ENCODE peak calls at places on chromosomes 12 and 14, in ten cellular contexts. O is bronchial epithelial cell, B is kidney, F is prostate gland, L is lower lobe of right lung, N is mammary epithelial cell, G is neural progenitor cell, E is MCF 10A, Y is left lung, A is fibroblast of pulmonary artery. H is an unnamed sample.

GRCh38 chr14:90540437-90540836 is 143.6 kb downstream of the CALM1 start:
- DNase-seq in O (no peak), B (peak), F (no peak), L (no peak), N (no peak), G (no peak), E (no peak), Y (no peak), A (no peak), H (no peak)

GRCh38 chr14:90274019-90274418 is 17.7 kb downstream of the PSMC1 start:
- DNase-seq in O (no peak), B (no peak), F (no peak), L (no peak), N (no peak), G (no peak), E (no peak), Y (no peak), A (no peak), H (no peak)

GRCh38 chr12:52884526-52885293 is 20.2 kb downstream of the KRT8 start:
- DNase-seq in O (no peak), B (peak), F (peak), L (peak), N (no peak), G (peak), E (peak), Y (peak), A (peak), H (no peak)

GRCh38 chr12:114981036-114981435 is 297.1 kb upstream of the TBX3 start:
- DNase-seq in O (no peak), B (no peak), F (no peak), L (no peak), N (no peak), G (no peak), E (no peak), Y (no peak), A (no peak), H (no peak)

GRCh38 chr12:913919-914718 is 35.4 kb downstream of the RAD52 start:
- DNase-seq in O (peak), B (no peak), F (no peak), L (no peak), N (peak), G (no peak), E (peak), Y (no peak), A (peak), H (peak)

GRCh38 chr12:74539765-74540526 is 2.3 kb downstream of the ATXN7L3B start:
- DNase-seq in O (no peak), B (peak), F (no peak), L (no peak), N (no peak), G (peak), E (no peak), Y (no peak), A (no peak), H (no peak)

GRCh38 chr12:31482816-31483215 is 108.1 kb downstream of the DENND5B start:
- DNase-seq in O (no peak), B (no peak), F (no peak), L (no peak), N (peak), G (no peak), E (peak), Y (no peak), A (peak), H (no peak)

GRCh38 chr14:99947695-99948094 is 117.5 kb upstream of the EVL start:
- DNase-seq in O (no peak), B (no peak), F (no peak), L (no peak), N (no peak), G (no peak), E (peak), Y (no peak), A (peak), H (no peak)

GRCh38 chr14:103699261-103699661 is 16.0 kb downstream of the XRCC3 start:
- DNase-seq in O (no peak), B (peak), F (no peak), L (peak), N (no peak), G (no peak), E (no peak), Y (peak), A (no peak), H (no peak)

GRCh38 chr14:51202914-51203665 is 37.0 kb upstream of the TMX1 start:
- DNase-seq in O (no peak), B (no peak), F (no peak), L (no peak), N (no peak), G (no peak), E (no peak), Y (peak), A (no peak), H (peak)
- TF ChIP-seq CTCF in O (no peak), B (no peak), F (no peak), L (no peak), N (no peak), G (no peak), E (no peak), Y (no peak), A (no peak), H (no peak)

GRCh38 chr14:85531594-85532391 is 1.8 kb downstream of the FLRT2 start:
- DNase-seq in O (peak), B (peak), F (peak), L (peak), N (peak), G (peak), E (peak), Y (peak), A (peak), H (peak)
- TF ChIP-seq CTCF in O (peak), B (peak), F (no peak), L (no peak), N (peak), G (peak), E (peak), Y (no peak), A (peak), H (peak)

GRCh38 chr12:121443193-121443829 is 43.4 kb downstream of the RNF34 start:
- DNase-seq in O (peak), B (peak), F (peak), L (peak), N (peak), G (peak), E (peak), Y (peak), A (peak), H (peak)

GRCh38 chr12:121440768-121441167 is 40.9 kb downstream of the RNF34 start:
- DNase-seq in O (no peak), B (no peak), F (no peak), L (no peak), N (no peak), G (no peak), E (no peak), Y (no peak), A (no peak), H (no peak)

GRCh38 chr12:121439715-121440114 is 39.8 kb downstream of the RNF34 start:
- DNase-seq in O (no peak), B (no peak), F (no peak), L (no peak), N (no peak), G (no peak), E (no peak), Y (no peak), A (no peak), H (no peak)

GRCh38 chr12:121442028-121442948 is 42.4 kb downstream of the RNF34 start:
- DNase-seq in O (no peak), B (no peak), F (no peak), L (no peak), N (no peak), G (no peak), E (no peak), Y (no peak), A (no peak), H (no peak)

GRCh38 chr12:121441555-121441954 is 41.6 kb downstream of the RNF34 start:
- DNase-seq in O (no peak), B (no peak), F (no peak), L (no peak), N (no peak), G (no peak), E (no peak), Y (no peak), A (no peak), H (no peak)
- TF ChIP-seq CTCF in O (no peak), B (no peak), F (no peak), L (no peak), N (no peak), G (no peak), E (no peak), Y (no peak), A (no peak), H (no peak)

DNA sequence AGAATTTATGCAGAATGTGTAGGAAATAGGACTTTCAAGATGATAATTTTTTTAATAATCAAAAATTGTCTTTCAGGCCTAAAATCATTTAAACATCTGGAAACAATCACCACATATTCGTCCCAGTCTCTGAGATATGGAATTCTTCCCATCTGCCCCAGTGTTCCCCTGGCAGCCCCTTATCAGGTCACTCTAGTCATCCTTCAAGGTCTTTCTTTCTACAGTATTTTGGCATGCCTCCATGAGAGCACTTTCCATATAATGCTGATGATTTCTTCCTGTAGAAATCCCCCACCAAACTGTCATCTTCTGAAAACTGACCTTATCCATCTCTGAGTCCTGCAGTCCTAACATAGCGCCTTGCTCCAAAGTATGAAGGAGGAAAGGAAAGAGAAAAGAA is 422.1 kb downstream of the RPS29 start:
- DNase-seq in O (no peak), B (no peak), F (no peak), L (no peak), N (no peak), G (no peak), E (no peak), Y (no peak), A (no peak), H (no peak)
- TF ChIP-seq CTCF in O (no peak), B (no peak), F (no peak), L (no peak), N (no peak), G (no peak), E (no peak), Y (no peak), A (no peak), H (no peak)

GRCh38 chr12:113647048-113647447 is 175.4 kb upstream of the LHX5 start:
- DNase-seq in O (no peak), B (no peak), F (no peak), L (no peak), N (no peak), G (peak), E (peak), Y (no peak), A (no peak), H (no peak)
- TF ChIP-seq CTCF in O (no peak), B (no peak), F (no peak), L (no peak), N (no peak), G (peak), E (no peak), Y (no peak), A (no peak), H (no peak)